ENCODE peak calls at places on chromosomes 13 and 19, in seven cellular contexts. L is neural progenitor cell, N is GM23248, Q is DND-41, P is HCT116, Y is fibroblast of lung, X is H9. I is an unnamed sample.

GRCh38 chr19:54518844-54519243 is 16.2 kb downstream of the LAIR2 start:
- DNase-seq in L (no peak), X (no peak), Y (no peak), P (no peak), N (no peak), Q (peak; percentile 11), I (peak; percentile 90)

GRCh38 chr19:4795400-4795799 is 3.9 kb downstream of the FEM1A start:
- DNase-seq in P (no peak), L (no peak), Y (no peak), X (no peak), N (peak; percentile 54), Q (no peak), I (peak; percentile 72)

GRCh38 chr19:35870798-35871197 is 2.4 kb downstream of the APLP1 start:
- DNase-seq in Y (no peak), X (peak; percentile 60), P (no peak), N (no peak), Q (no peak), L (no peak), I (no peak)

GRCh38 chr19:45528744-45529453 is 21.6 kb downstream of the VASP start:
- DNase-seq in Y (peak; percentile 27), L (peak; percentile 91), P (no peak), N (no peak), X (peak; percentile 95), Q (no peak), I (peak; percentile 86)

GRCh38 chr19:35436477-35437141 is 11.4 kb upstream of the FFAR2 start:
- DNase-seq in P (no peak), Y (peak; percentile 63), N (peak; percentile 39), L (no peak), X (no peak), Q (no peak), I (peak; percentile 47)

GRCh38 chr19:5803752-5804515 is 933 bp upstream of the NRTN start:
- DNase-seq in L (peak; percentile 97), Q (peak; percentile 96), Y (peak; percentile 78), N (peak; percentile 89), P (peak; percentile 78), X (peak; percentile 97), I (peak; percentile 98)

GRCh38 chr13:74301200-74302063 is 167.2 kb upstream of the KLF12 start:
- DNase-seq in Q (no peak), L (peak; percentile 23), P (no peak), X (no peak), N (peak; percentile 17), Y (peak; percentile 12), I (no peak)

GRCh38 chr19:41373993-41374392 is 2.3 kb upstream of the TMEM91 start:
- DNase-seq in L (no peak), X (no peak), N (peak; percentile 85), Q (no peak), Y (peak; percentile 93), P (no peak), I (no peak)

GRCh38 chr19:16441661-16442071 is 30.1 kb downstream of the EPS15L1 start:
- DNase-seq in X (peak; percentile 71), L (peak; percentile 77), N (peak; percentile 24), Q (no peak), Y (no peak), P (no peak), I (peak; percentile 31)

GRCh38 chr19:45216677-45217076 is 28.5 kb downstream of the EXOC3L2 start:
- DNase-seq in N (no peak), Y (no peak), Q (no peak), P (no peak), X (no peak), L (no peak), I (no peak)

GRCh38 chr13:45602183-45602582 is 13.4 kb downstream of the ERICH6B start:
- DNase-seq in Y (no peak), Q (no peak), L (no peak), N (no peak), X (no peak), P (no peak), I (no peak)

GRCh38 chr19:44570984-44571684 is 41.7 kb upstream of the CEACAM20 start:
- DNase-seq in Q (peak; percentile 64), Y (peak; percentile 89), N (peak; percentile 80), X (peak; percentile 77), L (peak; percentile 86), P (peak; percentile 76), I (peak; percentile 85)

GRCh38 chr19:46471778-46472543 is 598 bp upstream of the PNMA8A start:
- DNase-seq in Q (no peak), Y (no peak), L (no peak), X (no peak), N (no peak), P (no peak), I (no peak)

GRCh38 chr13:24183741-24184182 is 23.2 kb downstream of the SPATA13 start:
- DNase-seq in N (no peak), Q (no peak), X (no peak), P (no peak), Y (no peak), L (no peak), I (no peak)

GRCh38 chr19:45472557-45473365 is 5.0 kb downstream of the FOSB start:
- DNase-seq in L (peak; percentile 32), X (no peak), N (peak; percentile 35), Y (no peak), P (no peak), Q (no peak), I (no peak)

GRCh38 chr19:1322198-1322981 is 36.7 kb downstream of the EFNA2 start:
- DNase-seq in L (no peak), P (no peak), Q (no peak), X (no peak), Y (no peak), N (no peak), I (no peak)

GRCh38 chr13:41416276-41416675 is 41.1 kb upstream of the RGCC start:
- DNase-seq in Y (no peak), P (no peak), L (no peak), X (no peak), N (peak; percentile 38), Q (no peak), I (no peak)

GRCh38 chr13:114049026-114049425 is 75.2 kb upstream of the C13orf46 start:
- DNase-seq in N (no peak), L (no peak), Q (no peak), Y (no peak), P (no peak), X (no peak), I (no peak)

GRCh38 chr19:39212377-39212742 is 8.3 kb upstream of the SYCN start:
- DNase-seq in Q (peak; percentile 54), L (peak; percentile 71), X (peak; percentile 70), N (peak; percentile 24), Y (peak; percentile 11), P (peak; percentile 53), I (peak; percentile 32)

GRCh38 chr13:76225815-76226489 is 589.8 kb downstream of the LMO7 start:
- DNase-seq in Q (no peak), N (no peak), L (peak; percentile 55), X (no peak), Y (peak; percentile 82), P (no peak), I (no peak)

GRCh38 chr13:57633950-57634828 is 2.6 kb downstream of the PCDH17 start:
- DNase-seq in X (peak; percentile 67), L (peak; percentile 24), Q (no peak), N (no peak), Y (no peak), P (no peak), I (no peak)
- H2AFZ ChIP-seq in X (no peak overlapping the region), L (no peak overlapping the region), Q (no peak overlapping the region), N (no peak overlapping the region), Y (no peak overlapping the region), P (no peak overlapping the region), I (no peak overlapping the region)

DNA sequence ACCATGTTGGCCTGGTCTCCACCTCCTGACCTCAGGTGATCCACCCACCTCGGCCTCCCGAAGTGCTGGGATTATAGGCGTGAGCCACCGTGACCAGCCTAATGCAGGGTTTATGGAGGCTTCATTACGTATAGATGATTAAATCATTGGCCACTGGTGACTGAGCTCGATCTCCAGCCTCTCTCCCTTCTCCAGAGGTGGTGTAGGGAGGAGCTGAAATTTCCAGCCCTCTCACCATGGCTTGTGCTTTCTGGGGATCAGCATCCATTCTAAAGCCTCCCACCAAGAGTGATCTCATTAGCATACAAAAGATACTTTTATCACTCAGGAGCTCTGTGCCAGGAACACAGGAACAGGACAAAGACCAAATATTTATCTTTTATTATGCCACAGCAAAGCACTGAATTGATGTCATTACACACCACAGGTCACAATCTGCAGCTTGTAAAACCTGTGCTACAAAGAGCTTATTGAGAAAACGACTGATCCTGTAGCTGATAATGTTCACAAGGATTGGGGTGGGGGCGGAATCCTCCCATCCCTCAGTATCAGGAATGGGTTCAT is 32.4 kb downstream of the RHPN2 start:
- DNase-seq in Q (no peak), L (peak; percentile 19), P (no peak), N (no peak), X (no peak), Y (no peak), I (peak; percentile 19)
- H3K79me2 ChIP-seq in Q (no peaks in the 10 kb centered on the region), L (peaks cover 71% of the 10 kb centered on the region), P (peaks cover 72% of the 10 kb centered on the region), N (no peaks in the 10 kb centered on the region), X (no peaks in the 10 kb centered on the region), Y (no peaks in the 10 kb centered on the region), I (peaks cover 62% of the 10 kb centered on the region)

DNA sequence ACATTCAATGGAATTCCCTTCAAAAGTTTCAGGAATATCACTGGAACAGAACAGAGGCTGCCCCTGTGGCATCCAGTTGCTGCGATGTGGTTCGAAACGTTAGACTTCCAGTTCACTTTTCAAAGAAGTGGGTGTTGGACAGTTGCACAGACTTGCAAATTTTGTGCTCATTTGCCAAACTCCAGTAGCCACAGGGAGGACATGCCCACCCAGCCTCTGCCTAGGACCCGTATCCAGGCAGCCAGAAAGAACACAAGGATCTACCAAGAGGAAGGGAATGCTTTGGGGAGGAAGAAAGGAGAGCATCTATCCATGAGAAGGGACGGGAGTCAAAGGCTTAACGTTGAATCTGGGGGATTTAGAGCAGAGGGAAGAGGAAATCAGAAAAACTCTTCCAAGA is at the start of gene METTL21C:
- DNase-seq in Y (no peak), N (no peak), Q (no peak), L (no peak), P (no peak), X (no peak), I (no peak)
- H3K4me2 ChIP-seq in Y (peak within 1 kb of the TSS; percentile 48), N (no peak within 1 kb of the TSS), Q (no peak within 1 kb of the TSS), L (peak within 1 kb of the TSS; percentile 11), P (no peak within 1 kb of the TSS), X (no peak within 1 kb of the TSS), I (no peak within 1 kb of the TSS)

GRCh38 chr19:11598746-11599145 is 1.5 kb downstream of the ZNF627 start:
- DNase-seq in Q (no peak), L (no peak), X (no peak), P (no peak), Y (no peak), N (no peak), I (no peak)

GRCh38 chr19:11597202-11598102 is at the start of gene ZNF627:
- DNase-seq in L (peak; percentile 100), N (peak; percentile 99), X (peak; percentile 99), Q (peak; percentile 99), Y (peak; percentile 98), P (peak; percentile 96), I (peak; percentile 99)

GRCh38 chr19:11594084-11594483 is 3.2 kb upstream of the ZNF627 start:
- DNase-seq in Y (no peak), L (no peak), N (no peak), X (no peak), P (no peak), Q (no peak), I (no peak)

GRCh38 chr19:11596156-11596555 is 1.1 kb upstream of the ZNF627 start:
- DNase-seq in N (no peak), Q (no peak), Y (no peak), P (no peak), L (no peak), X (no peak), I (no peak)

DNA sequence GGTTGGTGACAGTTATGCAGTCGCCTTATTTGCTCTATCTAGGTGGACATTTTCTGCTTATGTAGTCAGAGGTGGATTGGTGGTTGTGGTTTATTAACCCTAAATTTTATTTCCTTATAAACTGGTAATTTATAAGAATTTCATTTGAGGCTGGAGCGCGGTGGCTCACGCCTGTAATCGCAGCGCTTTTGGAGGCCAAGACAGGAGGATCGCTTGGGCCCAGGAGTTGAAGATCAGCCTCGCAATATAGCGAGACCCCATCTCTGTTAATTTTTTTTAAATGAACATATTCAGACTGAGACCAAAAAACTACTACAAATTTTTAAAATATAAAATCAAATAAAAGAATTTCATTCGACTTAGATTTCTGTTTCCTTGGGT is 810 bp downstream of the ZNF627 start:
- DNase-seq in P (no peak), N (no peak), Y (peak; percentile 37), Q (no peak), L (no peak), X (no peak), I (no peak)
- H2AFZ ChIP-seq in P (no peak overlapping the region), N (peak overlapping the region; percentile 35), Y (peak overlapping the region; percentile 91), Q (peak overlapping the region; percentile 92), L (no peak overlapping the region), X (no peak overlapping the region), I (peak overlapping the region; percentile 49)